ENCODE peak calls at places on chromosome 19, in six cellular contexts. W, F, Q, N, H and U are unnamed samples.

GRCh38 chr19:39083599-39083982 is 577 bp upstream of the ACP7 start:
- DNase-seq in W (no peak), Q (no peak), F (no peak), N (peak), H (no peak), U (no peak)

GRCh38 chr19:46319620-46320019 is 22.8 kb downstream of the HIF3A start:
- DNase-seq in N (no peak), H (no peak), W (no peak), Q (no peak), F (no peak), U (no peak)

GRCh38 chr19:27753622-27754021 is 1459.3 kb downstream of the UQCRFS1 start:
- DNase-seq in W (no peak), Q (no peak), H (no peak), N (no peak), F (no peak), U (no peak)

GRCh38 chr19:7440188-7440975 is 48.5 kb downstream of the PEX11G start:
- DNase-seq in Q (no peak), W (no peak), F (no peak), H (no peak), N (no peak), U (no peak)

GRCh38 chr19:51690359-51691121 is 2.6 kb upstream of the SPACA6 start:
- DNase-seq in H (peak), Q (no peak), N (peak), F (no peak), W (peak), U (peak)

GRCh38 chr19:45822716-45823115 is 7.6 kb upstream of the RSPH6A start:
- DNase-seq in W (no peak), Q (no peak), F (no peak), H (no peak), N (no peak), U (no peak)

GRCh38 chr19:21256722-21257121 is 72.5 kb downstream of the ZNF708 start:
- DNase-seq in N (no peak), W (peak), Q (no peak), H (peak), F (peak), U (peak)

GRCh38 chr19:45613926-45614725 is 12.1 kb upstream of the GPR4 start:
- DNase-seq in Q (peak), H (no peak), N (peak), F (no peak), W (peak), U (peak)

GRCh38 chr19:54041969-54042606 is 21.6 kb downstream of the VSTM1 start:
- DNase-seq in F (no peak), N (no peak), W (no peak), H (peak), Q (no peak), U (no peak)

GRCh38 chr19:47225746-47226425 is 5.1 kb downstream of the BBC3 start:
- DNase-seq in H (peak), Q (no peak), W (peak), N (peak), F (peak), U (peak)

GRCh38 chr19:4067396-4068057 is 828 bp upstream of the ZBTB7A start:
- DNase-seq in F (no peak), W (no peak), Q (no peak), N (peak), H (peak), U (peak)

GRCh38 chr19:4066682-4067395 is at the start of gene ZBTB7A:
- DNase-seq in W (peak), Q (no peak), F (peak), H (peak), N (peak), U (peak)

GRCh38 chr19:4071610-4072009 is 4.9 kb upstream of the ZBTB7A start:
- DNase-seq in N (no peak), H (no peak), W (no peak), Q (no peak), F (no peak), U (no peak)

GRCh38 chr19:4068058-4068966 is 1.6 kb upstream of the ZBTB7A start:
- DNase-seq in F (no peak), W (no peak), N (no peak), H (no peak), Q (no peak), U (peak)

DNA sequence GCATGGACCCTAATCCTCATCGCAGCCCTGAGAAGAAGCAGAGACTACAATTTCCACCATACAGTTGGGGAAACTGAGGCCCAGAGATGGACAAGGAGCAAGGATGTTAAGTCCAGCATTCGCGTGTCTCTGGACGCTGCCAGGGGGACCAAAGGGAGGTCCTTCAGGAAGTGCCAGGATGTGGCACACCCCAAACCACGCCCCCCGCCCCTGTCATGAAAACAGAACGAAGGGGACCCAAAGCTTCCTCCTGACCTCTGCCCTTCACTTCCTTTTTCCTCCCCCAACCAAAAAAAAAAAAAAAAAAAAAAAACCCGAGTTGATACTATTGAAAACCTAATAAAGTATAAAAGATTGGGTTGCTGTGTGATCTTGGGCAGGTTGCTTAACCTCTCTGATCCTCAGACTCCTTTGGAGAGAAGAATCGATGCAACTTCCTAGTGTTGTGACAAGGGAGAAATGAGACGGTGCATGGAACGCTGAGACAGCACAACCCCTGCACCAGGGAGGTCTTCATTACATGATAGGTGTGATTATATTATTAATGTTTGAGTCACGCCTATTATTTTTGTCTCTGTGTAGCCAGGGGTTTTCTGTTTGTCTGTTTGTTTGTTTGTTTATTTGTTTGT is 2.7 kb upstream of the ZBTB7A start:
- DNase-seq in N (no peak), Q (no peak), H (no peak), F (no peak), W (no peak), U (peak)
- TF ChIP-seq MAX in N (no peak), Q (no peak), H (no peak), F (no peak), W (no peak), U (no peak)

GRCh38 chr19:17751912-17752273 is 616 bp downstream of the FCHO1 start:
- DNase-seq in Q (peak), F (no peak), H (no peak), N (no peak), W (no peak), U (peak)
- TF ChIP-seq MYC in Q (no peak), F (no peak), H (no peak), N (no peak), W (no peak), U (no peak)

DNA sequence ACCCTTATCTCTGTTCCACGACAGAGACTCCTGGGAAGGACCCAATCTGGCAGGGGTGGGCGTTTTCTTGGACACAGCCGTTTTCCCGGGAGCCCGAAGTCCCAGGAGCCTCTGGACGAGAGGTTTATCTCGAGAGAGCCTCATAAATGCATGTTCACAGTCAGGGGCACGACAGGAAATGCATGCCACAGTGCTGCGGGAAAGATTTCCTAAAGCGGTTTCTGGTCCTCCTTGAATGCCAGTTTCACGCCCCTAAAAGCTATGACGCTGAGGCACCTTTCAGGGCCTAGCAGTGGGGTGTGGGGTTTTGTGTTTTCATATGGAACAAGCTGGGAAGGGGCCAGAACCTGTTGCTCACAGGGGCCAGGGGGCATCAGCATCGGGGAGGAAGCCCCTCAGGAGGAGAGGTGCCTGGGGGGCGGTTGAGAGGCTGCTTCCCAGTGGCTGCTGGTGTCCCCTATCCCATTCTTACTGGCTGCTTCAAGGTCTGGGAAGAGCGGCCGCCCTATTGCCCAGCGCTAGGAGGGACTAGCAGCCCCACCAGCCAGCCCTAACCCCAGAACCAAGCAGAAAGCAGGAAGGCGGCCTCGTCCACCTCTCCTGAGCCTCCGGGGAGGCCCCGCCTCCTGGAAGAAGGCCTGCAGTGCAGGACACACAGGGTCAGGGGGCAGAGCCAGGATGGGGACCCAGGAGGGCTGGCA is 157.0 kb downstream of the KDM4B start:
- DNase-seq in N (no peak), F (no peak), W (no peak), H (no peak), Q (no peak), U (no peak)
- TF ChIP-seq MAX in N (no peak), F (no peak), W (no peak), H (no peak), Q (no peak), U (no peak)

GRCh38 chr19:18670313-18670712 is 13.2 kb upstream of the CRTC1 start:
- DNase-seq in H (no peak), F (no peak), W (no peak), N (no peak), Q (no peak), U (no peak)

GRCh38 chr19:18671303-18672043 is 12.0 kb upstream of the CRTC1 start:
- DNase-seq in F (no peak), N (no peak), H (no peak), W (no peak), Q (no peak), U (no peak)

GRCh38 chr19:18668744-18669523 is 14.5 kb upstream of the CRTC1 start:
- DNase-seq in Q (no peak), W (no peak), F (no peak), H (no peak), N (no peak), U (no peak)

GRCh38 chr19:18669524-18669817 is 14.0 kb upstream of the CRTC1 start:
- DNase-seq in F (no peak), Q (no peak), H (no peak), W (no peak), N (no peak), U (no peak)

DNA sequence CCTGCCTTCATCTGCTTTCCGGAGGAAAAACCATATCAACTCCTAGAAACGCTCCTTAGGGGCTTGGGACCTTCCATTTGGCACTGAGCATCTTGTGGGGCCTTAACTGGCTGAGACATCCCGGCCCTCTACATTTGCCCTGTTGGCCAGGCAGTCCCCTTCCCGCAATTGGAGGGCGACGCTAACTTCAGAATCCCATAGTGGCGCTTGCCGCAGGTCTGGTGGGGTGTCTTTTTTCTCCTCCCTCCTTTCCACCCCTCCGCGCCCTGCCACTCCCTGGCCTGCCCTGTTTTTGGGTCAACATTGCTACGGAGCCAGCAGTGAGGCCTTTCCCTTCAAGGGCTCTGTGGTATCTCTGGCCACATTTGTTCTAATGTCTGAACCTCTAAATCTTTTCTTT is 13.6 kb upstream of the CRTC1 start:
- DNase-seq in W (no peak), F (no peak), Q (no peak), N (no peak), H (no peak), U (no peak)
- TF ChIP-seq MYC in W (no peak), F (no peak), Q (no peak), N (no peak), H (no peak), U (no peak)

GRCh38 chr19:36605101-36605838 is at the start of gene ZNF382:
- DNase-seq in Q (peak), H (no peak), W (no peak), F (peak), N (peak), U (peak)

GRCh38 chr19:36604656-36605100 is 435 bp upstream of the ZNF382 start:
- DNase-seq in H (no peak), W (no peak), Q (peak), F (peak), N (peak), U (peak)

DNA sequence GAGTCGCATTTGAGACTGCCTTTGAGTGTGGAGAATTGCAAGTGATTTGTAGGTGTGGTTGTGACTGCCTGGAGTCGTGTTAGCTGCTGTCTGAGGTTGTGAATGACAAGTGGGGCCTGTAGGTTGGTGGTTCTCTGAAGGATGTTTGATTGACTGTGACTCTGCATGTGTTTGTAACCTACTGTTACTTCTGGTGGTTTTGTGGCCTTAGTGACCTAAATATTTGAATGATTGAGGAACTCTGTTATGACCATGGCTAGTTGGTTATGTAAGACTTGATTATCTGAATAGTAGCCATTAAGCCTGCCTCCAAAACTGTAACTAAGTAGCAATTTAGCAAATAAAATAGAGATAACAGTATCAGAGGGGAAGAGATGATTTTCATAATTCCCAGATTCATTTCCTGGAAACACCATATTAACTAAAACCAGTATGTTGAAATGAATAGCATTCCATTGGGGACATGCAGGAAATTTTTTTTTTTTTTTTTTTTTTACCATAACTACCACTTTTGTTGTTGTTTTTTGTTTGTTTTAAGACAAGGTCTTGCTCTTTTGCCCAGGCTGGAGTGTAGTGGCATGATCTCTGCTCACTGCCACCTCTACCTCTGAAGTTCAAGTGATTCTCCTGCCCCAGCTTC is 846 bp downstream of the ZNF382 start:
- DNase-seq in W (no peak), N (peak), Q (peak), H (no peak), F (no peak), U (peak)
- TF ChIP-seq MAX in W (no peak), N (no peak), Q (no peak), H (no peak), F (no peak), U (no peak)

GRCh38 chr19:3527250-3527910 is 11.6 kb upstream of the TEKTIP1 start:
- DNase-seq in F (no peak), W (no peak), H (no peak), N (no peak), Q (no peak), U (no peak)
- TF ChIP-seq MYC in F (no peak), W (no peak), H (no peak), N (no peak), Q (no peak), U (no peak)

GRCh38 chr19:13299838-13300237 is 149.6 kb downstream of the IER2 start:
- DNase-seq in Q (no peak), W (no peak), F (no peak), H (no peak), N (no peak), U (no peak)

GRCh38 chr19:13301627-13302334 is 151.6 kb downstream of the IER2 start:
- DNase-seq in H (no peak), Q (no peak), F (no peak), N (no peak), W (no peak), U (no peak)

GRCh38 chr19:13303381-13304129 is 153.3 kb downstream of the IER2 start:
- DNase-seq in N (no peak), Q (no peak), H (no peak), W (no peak), F (no peak), U (no peak)

GRCh38 chr19:13300421-13301030 is 150.3 kb downstream of the IER2 start:
- DNase-seq in Q (no peak), W (no peak), F (no peak), N (no peak), H (no peak), U (no peak)

DNA sequence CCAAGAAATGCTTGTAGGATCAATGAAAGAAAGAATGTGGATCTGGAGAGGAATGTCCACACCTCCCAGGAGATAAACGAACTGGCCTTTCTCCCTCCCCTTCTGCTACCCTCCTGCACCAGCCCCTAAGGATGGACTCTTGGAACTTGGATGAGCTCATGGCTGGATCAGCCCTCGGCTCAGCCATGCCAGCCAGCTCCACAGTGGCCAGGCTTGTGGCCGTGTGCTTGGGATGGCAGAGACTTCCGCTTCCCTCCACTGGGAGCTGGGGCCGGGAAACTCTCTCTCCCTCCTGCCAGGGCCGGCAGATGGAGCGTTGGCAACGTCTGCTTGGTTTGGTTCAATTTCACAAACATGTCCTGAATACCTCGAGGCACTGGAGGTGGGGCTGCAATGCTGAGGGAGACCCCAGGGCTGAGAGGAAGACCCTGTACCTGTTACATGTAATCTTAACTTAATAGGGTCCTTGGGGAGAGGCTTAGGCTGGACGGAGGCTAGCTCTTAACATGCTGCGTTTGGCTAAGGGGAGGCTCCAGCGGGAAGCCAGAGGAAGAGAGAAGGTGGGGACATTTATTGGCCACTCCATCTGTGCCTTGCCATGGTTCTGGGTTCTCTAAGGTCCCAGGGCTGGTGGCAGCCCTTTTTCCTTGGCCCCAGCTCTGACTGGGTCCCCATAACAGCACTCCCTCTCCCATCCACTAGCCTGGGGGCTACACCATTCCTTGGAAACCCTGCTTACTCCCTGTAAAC is 152.5 kb downstream of the IER2 start:
- DNase-seq in Q (no peak), H (no peak), N (no peak), W (peak), F (no peak), U (no peak)
- TF ChIP-seq MAX in Q (no peak), H (no peak), N (no peak), W (no peak), F (no peak), U (no peak)

GRCh38 chr19:12913011-12913561 is 6.0 kb downstream of the SYCE2 start:
- DNase-seq in W (no peak), F (peak), H (peak), Q (no peak), N (peak), U (no peak)
- TF ChIP-seq MYC in W (no peak), F (peak), H (no peak), Q (no peak), N (no peak), U (no peak)

DNA sequence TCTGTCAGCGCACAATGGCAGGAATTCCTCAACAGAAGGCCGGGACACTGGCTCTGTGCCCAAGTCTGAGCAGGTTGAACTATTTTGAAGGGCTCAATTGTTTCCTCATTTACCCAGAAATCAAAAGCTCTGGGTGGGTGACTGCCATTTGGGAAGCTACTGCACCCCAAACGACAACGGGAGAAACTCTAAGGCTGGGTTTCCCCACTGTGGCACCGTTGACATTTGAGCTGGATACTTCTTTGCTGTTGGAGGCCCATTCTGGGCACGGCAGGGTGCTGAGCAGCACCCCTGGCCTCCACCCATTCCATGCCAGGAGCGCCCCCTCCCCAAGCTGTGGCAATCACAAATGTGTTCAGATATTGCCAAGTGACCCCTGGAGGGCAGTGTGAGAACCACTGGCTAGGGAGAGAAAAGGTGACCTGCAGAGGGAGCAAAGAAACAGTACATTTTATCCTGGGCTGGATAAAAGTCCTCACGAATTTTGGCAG is 62.5 kb downstream of the RFX2 start:
- DNase-seq in W (peak), H (peak), Q (no peak), N (peak), F (peak), U (peak)
- TF ChIP-seq MAX in W (no peak), H (no peak), Q (no peak), N (no peak), F (no peak), U (no peak)